ENCODE peak calls at places on chromosome 16, in seven cellular contexts. I is thoracic aorta, U is endodermal cell, D is AG10803, N is fibroblast of lung, Y is spleen, B is cardiac muscle cell. P is an unnamed sample.

GRCh38 chr16:53726625-53727024 is 22.7 kb downstream of the FTO start:
- DNase-seq in I (no peak), D (no peak), Y (no peak), B (no peak), U (no peak), N (no peak), P (no peak)

GRCh38 chr16:88926374-88926990 is 50.5 kb downstream of the CBFA2T3 start:
- DNase-seq in D (no peak), N (no peak), I (no peak), U (peak), Y (no peak), B (no peak), P (no peak)

GRCh38 chr16:543301-544164 is 16.0 kb downstream of the CAPN15 start:
- DNase-seq in N (no peak), Y (no peak), D (no peak), I (no peak), B (no peak), U (no peak), P (no peak)

GRCh38 chr16:70433456-70434103 is 5.3 kb downstream of the ST3GAL2 start:
- DNase-seq in I (no peak), U (no peak), N (peak), Y (no peak), D (peak), B (peak), P (no peak)

GRCh38 chr16:77618951-77619350 is 103.4 kb upstream of the NUDT7 start:
- DNase-seq in I (no peak), D (no peak), Y (no peak), U (no peak), B (no peak), N (no peak), P (no peak)

GRCh38 chr16:54285414-54286066 is 1.0 kb downstream of the IRX3 start:
- DNase-seq in D (peak), I (no peak), Y (no peak), U (peak), B (peak), N (peak), P (no peak)

GRCh38 chr16:89198417-89199240 is 1.7 kb downstream of the SLC22A31 start:
- DNase-seq in N (no peak), Y (peak), D (no peak), B (no peak), U (peak), I (no peak), P (no peak)

GRCh38 chr16:19757762-19758595 is 39.9 kb downstream of the IQCK start:
- DNase-seq in D (no peak), I (no peak), U (no peak), B (peak), Y (no peak), N (peak), P (no peak)

GRCh38 chr16:84357191-84357651 is 11.1 kb upstream of the ATP2C2 start:
- DNase-seq in D (peak), U (no peak), I (no peak), B (peak), Y (peak), N (peak), P (no peak)

GRCh38 chr16:74279266-74279665 is 17.3 kb upstream of the PSMD7 start:
- DNase-seq in D (no peak), Y (no peak), B (no peak), I (no peak), U (no peak), N (no peak), P (no peak)

GRCh38 chr16:1470543-1471251 is 4.1 kb downstream of the CLCN7 start:
- DNase-seq in D (peak), I (no peak), N (peak), B (peak), Y (no peak), U (no peak), P (no peak)

GRCh38 chr16:49886554-49887121 is 30.7 kb upstream of the ZNF423 start:
- DNase-seq in I (no peak), D (no peak), N (no peak), U (no peak), B (no peak), Y (no peak), P (no peak)

GRCh38 chr16:58020628-58021521 is 4.7 kb upstream of the MMP15 start:
- DNase-seq in Y (peak), I (no peak), B (peak), D (peak), N (no peak), U (peak), P (no peak)

GRCh38 chr16:9567674-9568073 is 476.2 kb downstream of the HAPSTR1 start:
- DNase-seq in D (no peak), I (no peak), N (no peak), Y (no peak), U (no peak), B (no peak), P (no peak)

GRCh38 chr16:50635505-50636392 is 45.4 kb downstream of the SNX20 start:
- DNase-seq in U (peak), B (no peak), D (no peak), N (no peak), I (no peak), Y (no peak), P (no peak)

GRCh38 chr16:20849587-20850390 is 43.5 kb downstream of the REXO5 start:
- DNase-seq in Y (no peak), B (peak), D (peak), I (peak), N (peak), U (peak), P (no peak)

GRCh38 chr16:9761870-9762269 is 420.4 kb downstream of the GRIN2A start:
- DNase-seq in N (no peak), Y (no peak), B (no peak), D (no peak), U (no peak), I (no peak), P (no peak)

GRCh38 chr16:77897038-77897437 is 108.7 kb downstream of the VAT1L start:
- DNase-seq in I (no peak), B (peak), N (peak), U (no peak), Y (no peak), D (peak), P (no peak)

GRCh38 chr16:89317101-89317671 is 99.7 kb downstream of the ZNF778 start:
- DNase-seq in U (no peak), I (no peak), Y (peak), N (no peak), B (no peak), D (no peak), P (no peak)

GRCh38 chr16:2043296-2043979 is 4.2 kb downstream of the NTHL1 start:
- DNase-seq in I (no peak), Y (no peak), D (no peak), U (no peak), B (no peak), N (no peak), P (no peak)

GRCh38 chr16:89119661-89120141 is 26.0 kb downstream of the ACSF3 start:
- DNase-seq in Y (peak), U (no peak), I (no peak), D (no peak), N (no peak), B (no peak), P (no peak)

GRCh38 chr16:54846761-54847160 is 83.9 kb upstream of the IRX5 start:
- DNase-seq in Y (no peak), D (no peak), U (no peak), I (no peak), B (no peak), N (peak), P (no peak)

GRCh38 chr16:13936596-13937081 is 16.7 kb downstream of the ERCC4 start:
- DNase-seq in I (no peak), Y (no peak), U (no peak), N (peak), D (peak), B (peak), P (no peak)

GRCh38 chr16:22353933-22354541 is 20.4 kb downstream of the CDR2 start:
- DNase-seq in Y (no peak), U (no peak), N (peak), I (no peak), D (no peak), B (no peak), P (no peak)

GRCh38 chr16:88456356-88457292 is 3.5 kb downstream of the ZFPM1 start:
- DNase-seq in D (no peak), Y (no peak), B (no peak), N (no peak), U (no peak), I (no peak), P (no peak)

DNA sequence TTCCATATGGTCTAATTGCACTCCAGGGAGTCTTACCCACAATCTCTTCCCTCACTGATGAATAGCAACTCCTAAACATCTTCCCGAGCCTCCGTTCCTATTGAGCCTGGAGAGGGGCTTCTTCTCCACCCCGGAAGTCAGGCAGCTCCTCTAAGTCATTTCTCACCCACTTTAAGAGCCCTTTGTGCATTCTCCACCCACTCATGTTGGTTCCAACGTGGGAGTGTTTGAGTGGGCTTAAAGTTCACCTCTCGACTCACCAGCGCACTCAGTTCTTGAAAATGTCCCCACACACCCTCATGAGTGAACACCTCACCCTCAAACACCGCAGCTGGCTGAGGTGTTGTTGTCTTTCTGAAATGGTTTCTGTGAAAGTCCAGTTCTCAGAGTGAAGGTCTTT is 67.6 kb downstream of the TMEM114 start:
- DNase-seq in N (no peak), U (no peak), I (no peak), Y (no peak), B (no peak), D (no peak), P (no peak)
- TF ChIP-seq CTCF in N (no peak), U (no peak), I (no peak), Y (no peak), B (no peak), D (no peak), P (no peak)

GRCh38 chr16:85548375-85548774 is 64.7 kb upstream of the GSE1 start:
- DNase-seq in D (no peak), U (no peak), N (no peak), Y (no peak), I (no peak), B (no peak), P (no peak)

GRCh38 chr16:85552980-85553435 is 60.1 kb upstream of the GSE1 start:
- DNase-seq in D (no peak), U (no peak), N (no peak), B (no peak), I (no peak), Y (no peak), P (no peak)

GRCh38 chr16:85549766-85550421 is 63.2 kb upstream of the GSE1 start:
- DNase-seq in N (no peak), D (no peak), I (no peak), B (no peak), Y (no peak), U (no peak), P (no peak)

GRCh38 chr16:85551319-85551978 is 61.7 kb upstream of the GSE1 start:
- DNase-seq in U (peak), D (no peak), N (no peak), Y (no peak), B (no peak), I (no peak), P (no peak)

GRCh38 chr16:85550422-85551318 is 62.5 kb upstream of the GSE1 start:
- DNase-seq in U (peak), N (no peak), I (no peak), Y (no peak), D (no peak), B (no peak), P (no peak)
- TF ChIP-seq CTCF in U (peak), N (peak), I (no peak), Y (no peak), D (peak), B (peak), P (no peak)

GRCh38 chr16:17921357-17921978 is 415.1 kb downstream of the NPIPA8 start:
- DNase-seq in Y (no peak), D (peak), U (peak), I (no peak), B (no peak), N (no peak), P (no peak)
- TF ChIP-seq CTCF in Y (no peak), D (peak), U (peak), I (no peak), B (no peak), N (no peak), P (peak)

DNA sequence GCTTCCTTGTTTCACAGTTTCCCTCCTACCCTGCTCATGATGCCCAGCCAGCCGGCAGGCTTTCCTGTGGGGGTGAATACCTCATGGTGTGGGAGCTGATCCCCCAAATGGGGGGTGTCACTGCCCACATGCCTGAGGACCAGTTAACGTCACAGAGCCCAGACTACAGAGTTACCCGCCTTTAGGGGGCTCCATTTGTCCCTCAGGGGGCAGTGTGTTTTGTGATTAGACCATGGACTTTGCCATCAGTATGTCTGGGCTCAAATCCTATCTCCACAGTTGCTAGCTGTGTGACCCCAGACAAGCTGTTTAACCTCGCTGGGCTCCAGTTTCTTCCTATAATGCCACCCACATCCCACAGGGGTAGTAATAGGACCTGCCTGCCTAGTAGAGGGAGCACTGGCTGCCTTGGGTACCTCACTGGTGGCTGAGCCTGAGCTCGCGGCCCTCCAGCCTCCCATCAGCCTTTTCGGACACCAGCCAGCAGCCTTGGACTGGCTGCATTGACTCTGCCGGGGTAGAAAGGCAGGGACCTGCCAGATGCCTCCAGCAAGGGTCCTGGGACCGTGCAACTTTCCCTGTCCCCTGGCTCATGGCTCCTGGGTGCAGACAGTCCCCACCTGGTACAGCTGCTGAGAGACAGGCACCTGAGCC is 87.5 kb upstream of the GSE1 start:
- DNase-seq in D (no peak), N (no peak), B (no peak), Y (no peak), I (no peak), U (no peak), P (no peak)
- TF ChIP-seq CTCF in D (peak), N (no peak), B (no peak), Y (no peak), I (no peak), U (peak), P (no peak)

DNA sequence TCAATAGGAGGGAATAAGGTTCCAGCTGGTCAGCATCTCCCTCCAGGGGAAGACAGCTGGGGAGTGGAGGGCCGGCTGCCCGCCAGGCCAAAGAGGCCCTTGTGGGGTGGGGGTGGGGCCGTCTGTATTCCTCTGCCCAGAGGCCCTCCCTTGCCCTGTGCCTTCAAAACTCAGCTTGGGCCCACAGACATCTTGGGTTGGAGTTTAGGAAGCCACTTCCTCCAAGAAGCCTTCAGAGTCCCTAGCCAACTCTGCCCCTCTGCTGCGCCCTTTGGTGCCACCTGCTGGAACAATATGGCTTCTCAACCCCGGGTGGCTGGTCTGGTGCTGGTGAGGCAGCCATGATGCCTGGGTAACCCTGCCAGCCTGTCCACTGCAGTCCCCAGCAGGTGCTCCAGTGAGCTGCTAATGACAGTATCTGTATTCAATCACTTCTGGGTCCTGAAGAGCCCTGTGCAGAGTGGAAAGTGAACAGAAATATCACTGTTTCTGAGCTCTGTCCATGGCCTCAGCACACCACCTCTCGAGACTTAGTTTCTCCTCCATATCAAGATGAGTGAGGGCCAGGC is 16.7 kb downstream of the HSD11B2 start:
- DNase-seq in U (peak), I (no peak), N (no peak), B (peak), Y (no peak), D (peak), P (no peak)
- TF ChIP-seq CTCF in U (peak), I (no peak), N (peak), B (peak), Y (peak), D (peak), P (peak)

GRCh38 chr16:3949946-3950342 is 69.4 kb upstream of the CREBBP start:
- DNase-seq in U (no peak), B (no peak), D (peak), I (no peak), Y (no peak), N (no peak), P (no peak)
- TF ChIP-seq CTCF in U (no peak), B (no peak), D (no peak), I (no peak), Y (no peak), N (no peak), P (no peak)